ENCODE peak calls at places on chromosome 19, in four cellular contexts. One of them, this sample, is unnamed.

GRCh38 chr19:36916991-36917390 is 859 bp downstream of the ZNF568 start:
- DNase-seq in AG10803: peak; percentile 44
- DNase-seq in tibial nerve: no peak
- DNase-seq in A549: peak; percentile 9
- DNase-seq in this sample: no peak

GRCh38 chr19:28289294-28290063 is 923.5 kb downstream of the UQCRFS1 start:
- DNase-seq in AG10803: peak; percentile 64
- DNase-seq in tibial nerve: no peak
- DNase-seq in A549: no peak
- DNase-seq in this sample: no peak

GRCh38 chr19:34512254-34512796 is 30.8 kb downstream of the WTIP start:
- DNase-seq in AG10803: no peak
- DNase-seq in tibial nerve: no peak
- DNase-seq in A549: no peak
- DNase-seq in this sample: no peak

GRCh38 chr19:28169168-28169862 is 1043.6 kb downstream of the UQCRFS1 start:
- DNase-seq in AG10803: no peak
- DNase-seq in tibial nerve: no peak
- DNase-seq in A549: no peak
- DNase-seq in this sample: no peak

GRCh38 chr19:55437410-55437809 is 5.7 kb downstream of the SHISA7 start:
- DNase-seq in AG10803: peak; percentile 39
- DNase-seq in tibial nerve: no peak
- DNase-seq in A549: peak; percentile 87
- DNase-seq in this sample: peak; percentile 83

GRCh38 chr19:35533822-35534521 is 716 bp downstream of the GAPDHS start:
- DNase-seq in AG10803: peak; percentile 48
- DNase-seq in tibial nerve: peak; percentile 16
- DNase-seq in A549: peak; percentile 73
- DNase-seq in this sample: no peak

GRCh38 chr19:1084024-1084868 is 10.9 kb downstream of the POLR2E start:
- DNase-seq in AG10803: no peak
- DNase-seq in tibial nerve: no peak
- DNase-seq in A549: no peak
- DNase-seq in this sample: no peak

GRCh38 chr19:11373166-11373884 is 1.1 kb upstream of the SWSAP1 start:
- DNase-seq in AG10803: peak; percentile 6
- DNase-seq in tibial nerve: no peak
- DNase-seq in A549: no peak
- DNase-seq in this sample: no peak

GRCh38 chr19:8611391-8611883 is 922 bp upstream of the ADAMTS10 start:
- DNase-seq in AG10803: peak; percentile 18
- DNase-seq in tibial nerve: no peak
- DNase-seq in A549: peak; percentile 81
- DNase-seq in this sample: no peak